ENCODE peak calls at places on chromosomes 16 and 17, in seven cellular contexts. U is neural progenitor cell; P is IMR-90; D is uterus; O is stimulated activated CD4-positive, alpha-beta T cell treated with anti-CD3 and anti-CD28 coated beads, Interleukin-12 subunit alpha, Interleukin-12 subunit beta, amount 100 ng/mL, for 4 hours; Z is NCI-H2171 treated with DMSO at 0.1 percent for 48 hours; S is activated naive CD4-positive, alpha-beta T cell. R is an unnamed sample.

GRCh38 chr17:79925242-79925957 is 86.2 kb upstream of the CBX4 start:
- DNase-seq in U (peak), P (peak), D (no peak), O (no peak), Z (no peak), S (no peak), R (peak)

GRCh38 chr17:68381076-68381900 is 76.0 kb downstream of the WIPI1 start:
- DNase-seq in U (no peak), P (peak), D (peak), O (no peak), Z (no peak), S (no peak), R (peak)

GRCh38 chr17:50943575-50943933 is 77.4 kb upstream of the TOB1 start:
- DNase-seq in U (no peak), P (no peak), D (peak), O (no peak), Z (no peak), S (no peak), R (no peak)

GRCh38 chr16:89604764-89605163 is 8.7 kb upstream of the DPEP1 start:
- DNase-seq in U (no peak), P (no peak), D (no peak), O (no peak), Z (no peak), S (no peak), R (no peak)

GRCh38 chr17:57662021-57662420 is 83.1 kb downstream of the CCDC182 start:
- DNase-seq in U (no peak), P (no peak), D (no peak), O (no peak), Z (peak), S (no peak), R (no peak)

GRCh38 chr16:12057276-12057675 is 80.7 kb downstream of the SNX29 start:
- DNase-seq in U (no peak), P (peak), D (no peak), O (no peak), Z (no peak), S (no peak), R (no peak)

GRCh38 chr17:54899721-54900456 is 763 bp upstream of the TOM1L1 start:
- DNase-seq in U (peak), P (peak), D (no peak), O (no peak), Z (peak), S (no peak), R (no peak)

GRCh38 chr16:56514845-56515244 is 5.0 kb downstream of the BBS2 start:
- DNase-seq in U (no peak), P (peak), D (no peak), O (no peak), Z (no peak), S (no peak), R (no peak)

GRCh38 chr17:13306310-13306962 is 288.6 kb upstream of the ELAC2 start:
- DNase-seq in U (peak), P (peak), D (no peak), O (no peak), Z (peak), S (no peak), R (no peak)

GRCh38 chr16:87033021-87033471 is 284.1 kb downstream of the C16orf95 start:
- DNase-seq in U (no peak), P (no peak), D (no peak), O (no peak), Z (no peak), S (no peak), R (no peak)

GRCh38 chr16:629289-630023 is 1.3 kb upstream of the WFIKKN1 start:
- DNase-seq in U (peak), P (no peak), D (peak), O (no peak), Z (no peak), S (no peak), R (peak)

GRCh38 chr17:44655983-44656700 is at the start of gene MEIOC:
- DNase-seq in U (peak), P (peak), D (no peak), O (peak), Z (peak), S (no peak), R (no peak)

GRCh38 chr16:27425961-27426360 is 24.0 kb downstream of the IL21R start:
- DNase-seq in U (no peak), P (no peak), D (no peak), O (no peak), Z (no peak), S (no peak), R (peak)

GRCh38 chr17:74156878-74157277 is 46.6 kb upstream of the RPL38 start:
- DNase-seq in U (no peak), P (no peak), D (no peak), O (no peak), Z (no peak), S (no peak), R (no peak)

GRCh38 chr17:37037590-37038155 is 88.9 kb downstream of the AATF start:
- DNase-seq in U (no peak), P (no peak), D (no peak), O (no peak), Z (no peak), S (no peak), R (no peak)

GRCh38 chr17:39208893-39209292 is 8.8 kb downstream of the RPL19 start:
- DNase-seq in U (peak), P (no peak), D (no peak), O (no peak), Z (peak), S (no peak), R (peak)

GRCh38 chr17:2259769-2260536 is 43.6 kb downstream of the SMG6 start:
- DNase-seq in U (no peak), P (peak), D (peak), O (peak), Z (no peak), S (peak), R (no peak)

GRCh38 chr16:84423416-84423837 is 55.1 kb downstream of the ATP2C2 start:
- DNase-seq in U (no peak), P (peak), D (no peak), O (no peak), Z (peak), S (no peak), R (no peak)

GRCh38 chr16:8568231-8568617 is 22.1 kb downstream of the TMEM114 start:
- DNase-seq in U (no peak), P (peak), D (no peak), O (no peak), Z (no peak), S (no peak), R (no peak)

GRCh38 chr16:24861461-24861860 is 15.7 kb downstream of the SLC5A11 start:
- DNase-seq in U (no peak), P (no peak), D (no peak), O (no peak), Z (no peak), S (no peak), R (no peak)

GRCh38 chr17:68592667-68593330 is 8.4 kb downstream of the FAM20A start:
- DNase-seq in U (no peak), P (no peak), D (peak), O (no peak), Z (peak), S (no peak), R (no peak)

GRCh38 chr17:48175692-48176450 is 68.3 kb downstream of the SNX11 start:
- DNase-seq in U (no peak), P (peak), D (no peak), O (no peak), Z (no peak), S (no peak), R (no peak)

GRCh38 chr17:4130715-4131114 is 12.1 kb downstream of the ZZEF1 start:
- DNase-seq in U (no peak), P (peak), D (no peak), O (no peak), Z (no peak), S (no peak), R (peak)

GRCh38 chr16:88274847-88275246 is 107.9 kb upstream of the ZNF469 start:
- DNase-seq in U (no peak), P (peak), D (no peak), O (no peak), Z (no peak), S (no peak), R (no peak)

GRCh38 chr16:27293343-27293742 is 20.4 kb upstream of the IL4R start:
- DNase-seq in U (no peak), P (no peak), D (no peak), O (no peak), Z (no peak), S (no peak), R (no peak)

GRCh38 chr17:9195961-9196668 is 174.8 kb downstream of the NTN1 start:
- DNase-seq in U (peak), P (no peak), D (no peak), O (no peak), Z (no peak), S (no peak), R (no peak)

GRCh38 chr16:26993511-26993910 is 73.2 kb upstream of the C16orf82 start:
- DNase-seq in U (no peak), P (no peak), D (no peak), O (no peak), Z (no peak), S (no peak), R (peak)

GRCh38 chr16:69567031-69567680 is 1.4 kb downstream of the NFAT5 start:
- DNase-seq in U (no peak), P (peak), D (peak), O (no peak), Z (peak), S (no peak), R (peak)

GRCh38 chr16:68823401-68823800 is 19.9 kb upstream of the TANGO6 start:
- DNase-seq in U (peak), P (peak), D (no peak), O (no peak), Z (no peak), S (no peak), R (no peak)

GRCh38 chr16:86391987-86392386 is 118.3 kb upstream of the FOXF1 start:
- DNase-seq in U (no peak), P (peak), D (no peak), O (no peak), Z (no peak), S (no peak), R (no peak)

GRCh38 chr16:61936522-61936921 is 99.7 kb downstream of the CDH8 start:
- DNase-seq in U (peak), P (no peak), D (no peak), O (no peak), Z (no peak), S (no peak), R (no peak)

GRCh38 chr16:31181102-31181830 is 1.3 kb downstream of the FUS start:
- DNase-seq in U (peak), P (peak), D (peak), O (no peak), Z (peak), S (no peak), R (peak)

GRCh38 chr17:49012893-49013255 is 15.7 kb downstream of the IGF2BP1 start:
- DNase-seq in U (peak), P (no peak), D (no peak), O (no peak), Z (no peak), S (no peak), R (no peak)

GRCh38 chr17:58215685-58216084 is 3.4 kb downstream of the MKS1 start:
- DNase-seq in U (no peak), P (no peak), D (no peak), O (no peak), Z (no peak), S (no peak), R (no peak)

GRCh38 chr16:81832801-81833547 is 53.9 kb downstream of the PLCG2 start:
- DNase-seq in U (no peak), P (no peak), D (no peak), O (no peak), Z (no peak), S (no peak), R (no peak)

GRCh38 chr17:78974635-78975591 is 4.8 kb downstream of the LGALS3BP start:
- DNase-seq in U (no peak), P (peak), D (peak), O (no peak), Z (peak), S (no peak), R (no peak)

R was measured in adrenal gland.